ENCODE peak calls at places on chromosomes 13 and 19, in six cellular contexts. G is right cardiac atrium; S is thoracic aorta; X is tibial nerve; E is CD8-positive, alpha-beta T cell; A is hepatocyte. D is an unnamed sample. For H3K4me1, the result is how much of the 10 kb centered on the place peaks cover.

GRCh38 chr13:29073762-29074161 is 253.6 kb downstream of the MTUS2 start:
- DNase-seq in G (no peak), S (no peak), X (no peak), E (no peak), A (no peak), D (no peak)

GRCh38 chr13:39254606-39255005 is 216.3 kb downstream of the NHLRC3 start:
- DNase-seq in G (no peak), S (no peak), X (no peak), E (no peak), A (no peak), D (no peak)

GRCh38 chr13:33882804-33883203 is 64.9 kb downstream of the RFC3 start:
- DNase-seq in G (no peak), S (no peak), X (no peak), E (no peak), A (no peak), D (no peak)

GRCh38 chr13:40863723-40864122 is 74.3 kb downstream of the SLC25A15 start:
- DNase-seq in G (no peak), S (no peak), X (no peak), E (no peak), A (no peak), D (no peak)

GRCh38 chr19:45524575-45525129 is 17.4 kb downstream of the VASP start:
- DNase-seq in G (no peak), S (no peak), X (no peak), E (no peak), A (no peak), D (no peak)

GRCh38 chr13:96214804-96215445 is 125.0 kb downstream of the HS6ST3 start:
- DNase-seq in G (no peak), S (no peak), X (no peak), E (no peak), A (no peak), D (no peak)

GRCh38 chr13:82248713-82249112 is 1633.6 kb downstream of the SLITRK1 start:
- DNase-seq in G (no peak), S (no peak), X (no peak), E (no peak), A (no peak), D (no peak)

GRCh38 chr13:22744688-22745452 is 435.9 kb upstream of the SGCG start:
- DNase-seq in G (no peak), S (no peak), X (no peak), E (no peak), A (no peak), D (no peak)

GRCh38 chr13:32246468-32246867 is 68.7 kb downstream of the ZAR1L start:
- DNase-seq in G (peak), S (no peak), X (peak), E (no peak), A (peak), D (peak)

GRCh38 chr13:51806571-51806970 is 2.6 kb upstream of the DHRS12 start:
- DNase-seq in G (no peak), S (no peak), X (peak), E (no peak), A (no peak), D (peak)

GRCh38 chr13:75196112-75196855 is 285.7 kb downstream of the TBC1D4 start:
- DNase-seq in G (no peak), S (no peak), X (no peak), E (no peak), A (no peak), D (peak)

GRCh38 chr19:41323430-41324125 is 13.6 kb downstream of the CCDC97 start:
- DNase-seq in G (peak), S (peak), X (peak), E (no peak), A (peak), D (no peak)

GRCh38 chr19:35090795-35091214 is 24.8 kb upstream of the FXYD3 start:
- DNase-seq in G (no peak), S (no peak), X (no peak), E (no peak), A (no peak), D (no peak)

GRCh38 chr13:32947886-32948285 is 68.3 kb upstream of the KL start:
- DNase-seq in G (no peak), S (no peak), X (no peak), E (no peak), A (no peak), D (no peak)

GRCh38 chr13:44411841-44412240 is 38.2 kb downstream of the SERP2 start:
- DNase-seq in G (no peak), S (no peak), X (no peak), E (no peak), A (no peak), D (no peak)

GRCh38 chr19:6516659-6517291 is 14.1 kb upstream of the TNFSF9 start:
- DNase-seq in G (peak), S (peak), X (peak), E (peak), A (peak), D (peak)

GRCh38 chr13:50838701-50839100 is 4.8 kb downstream of the DLEU7 start:
- DNase-seq in G (peak), S (no peak), X (no peak), E (no peak), A (no peak), D (no peak)

GRCh38 chr13:99303863-99304521 is 3.2 kb downstream of the GPR183 start:
- DNase-seq in G (peak), S (no peak), X (no peak), E (no peak), A (no peak), D (no peak)

GRCh38 chr13:27203854-27204253 is 32.2 kb upstream of the USP12 start:
- DNase-seq in G (no peak), S (no peak), X (peak), E (no peak), A (no peak), D (peak)

GRCh38 chr19:37907735-37908066 is 693 bp downstream of the SIPA1L3 start:
- DNase-seq in G (no peak), S (no peak), X (no peak), E (no peak), A (no peak), D (no peak)

GRCh38 chr19:37906868-37907734 is at the start of gene SIPA1L3:
- DNase-seq in G (peak), S (peak), X (peak), E (peak), A (peak), D (peak)

GRCh38 chr19:37914908-37915307 is 7.9 kb downstream of the SIPA1L3 start:
- DNase-seq in G (no peak), S (no peak), X (no peak), E (no peak), A (no peak), D (no peak)

GRCh38 chr19:37905936-37906867 is at the start of gene WDR87:
- DNase-seq in G (no peak), S (no peak), X (no peak), E (peak), A (peak), D (no peak)

DNA sequence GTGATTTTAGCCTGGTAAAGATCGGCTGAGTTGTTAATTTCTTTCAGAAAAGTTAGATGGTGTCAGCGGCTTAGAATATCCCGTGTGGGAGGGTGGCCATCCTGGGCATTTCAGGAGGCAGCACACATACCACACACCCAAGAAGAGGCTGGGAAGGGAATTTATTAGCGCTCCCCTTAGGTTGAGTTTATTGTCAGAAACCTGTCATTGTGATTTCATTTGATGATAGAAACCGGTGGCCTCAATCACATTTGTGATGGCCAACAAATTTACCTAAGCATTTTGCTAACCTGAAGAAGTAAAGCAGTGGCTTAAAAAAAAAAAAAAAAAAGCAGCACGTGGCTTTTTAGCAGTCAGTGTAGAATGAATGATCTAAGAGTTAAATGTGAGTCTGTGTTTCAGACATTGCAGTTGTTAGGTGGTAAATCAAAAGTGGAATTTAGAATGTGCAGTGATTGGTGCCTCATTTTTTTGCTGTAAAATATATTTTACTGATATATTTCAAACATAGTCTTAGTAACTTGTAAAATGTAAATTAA is 2.7 kb downstream of the SIPA1L3 start:
- DNase-seq in G (no peak), S (no peak), X (no peak), E (no peak), A (no peak), D (no peak)
- H3K4me1 ChIP-seq in G (under half), S (under half), X (under half), E (under half), A (under half), D (under half)

DNA sequence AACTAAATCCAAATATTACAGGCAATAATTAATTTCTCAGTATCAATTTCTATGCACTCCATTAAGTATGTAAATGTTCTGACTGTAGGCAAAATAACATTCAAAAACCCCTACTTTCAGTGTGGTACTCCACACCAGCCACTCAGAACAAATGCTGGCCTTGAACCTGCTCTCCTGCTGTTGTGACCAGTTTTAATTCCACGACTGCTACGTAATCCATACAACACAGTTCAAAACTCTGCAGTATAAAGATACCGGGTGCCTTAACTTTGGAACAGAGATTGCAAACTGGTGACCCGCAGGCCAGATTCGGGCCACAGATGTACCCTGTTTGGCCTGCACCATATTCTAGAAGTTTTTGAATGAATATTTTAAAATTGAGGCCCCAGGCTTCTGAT is 30.4 kb downstream of the COL4A1 start:
- DNase-seq in G (no peak), S (no peak), X (no peak), E (no peak), A (no peak), D (no peak)
- H3K4me1 ChIP-seq in G (under half), S (half or more), X (under half), E (under half), A (under half), D (under half)

GRCh38 chr13:26061947-26062346 is 10.1 kb upstream of the SHISA2 start:
- DNase-seq in G (no peak), S (no peak), X (no peak), E (no peak), A (peak), D (peak)
- H3K4me1 ChIP-seq in G (under half), S (under half), X (under half), E (under half), A (under half), D (under half)

GRCh38 chr19:38712161-38712748 is 32.0 kb downstream of the CAPN12 start:
- DNase-seq in G (no peak), S (no peak), X (no peak), E (no peak), A (no peak), D (no peak)
- H3K4me1 ChIP-seq in G (under half), S (half or more), X (under half), E (under half), A (under half), D (under half)

GRCh38 chr19:2823646-2824045 is 4.0 kb downstream of the ZNF554 start:
- DNase-seq in G (peak), S (no peak), X (no peak), E (no peak), A (no peak), D (no peak)

GRCh38 chr19:2824129-2824528 is 4.5 kb downstream of the ZNF554 start:
- DNase-seq in G (no peak), S (no peak), X (no peak), E (no peak), A (no peak), D (no peak)

GRCh38 chr19:2822846-2823245 is 3.2 kb downstream of the ZNF554 start:
- DNase-seq in G (peak), S (no peak), X (no peak), E (no peak), A (no peak), D (no peak)

GRCh38 chr19:2827840-2828489 is 8.3 kb downstream of the ZNF554 start:
- DNase-seq in G (no peak), S (no peak), X (no peak), E (no peak), A (no peak), D (no peak)

DNA sequence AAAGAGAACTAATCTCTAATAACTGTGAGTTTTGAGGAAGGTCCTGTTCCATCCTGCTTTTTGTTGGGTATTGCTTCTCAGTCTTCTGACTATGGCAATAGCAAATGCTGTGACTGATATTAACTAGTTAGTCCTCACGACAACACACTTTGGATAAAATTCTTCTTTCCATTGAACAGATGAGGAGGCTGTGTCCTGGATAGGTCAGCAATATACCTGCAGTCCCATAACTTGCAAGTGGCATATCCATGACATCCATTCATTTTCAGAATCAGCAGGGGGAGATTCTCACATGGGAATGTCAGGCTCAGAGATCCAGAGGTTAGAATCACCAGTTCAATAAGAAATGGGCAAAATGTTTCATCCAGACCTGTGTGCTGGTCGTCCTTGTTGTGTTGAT is 7.4 kb downstream of the ZNF554 start:
- DNase-seq in G (no peak), S (no peak), X (no peak), E (no peak), A (no peak), D (no peak)
- H3K4me1 ChIP-seq in G (under half), S (under half), X (under half), E (under half), A (under half), D (under half)

DNA sequence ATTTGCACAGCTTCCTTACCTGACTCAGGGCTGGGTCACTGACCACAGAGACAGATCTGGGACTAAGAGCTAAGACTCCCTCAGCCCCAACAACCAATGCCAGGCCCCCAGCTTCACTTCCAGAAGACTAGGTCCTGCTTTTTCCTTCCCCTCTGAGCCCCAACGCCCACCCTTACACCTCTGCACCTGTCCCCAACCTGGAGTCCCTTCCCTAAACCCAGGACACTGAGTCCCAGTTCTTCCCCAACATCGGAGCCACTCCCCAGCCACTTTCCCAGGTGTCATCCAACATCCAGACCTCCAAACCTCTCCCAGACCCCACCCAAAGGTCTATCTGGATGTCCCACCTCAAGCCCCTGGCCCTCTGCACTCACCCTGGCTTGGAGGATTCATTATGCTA is 2.9 kb downstream of the FCER2 start:
- DNase-seq in G (peak), S (no peak), X (no peak), E (no peak), A (no peak), D (no peak)
- H3K4me1 ChIP-seq in G (under half), S (under half), X (under half), E (under half), A (under half), D (under half)

GRCh38 chr19:5098646-5099045 is 129.7 kb downstream of the KDM4B start:
- DNase-seq in G (no peak), S (no peak), X (no peak), E (no peak), A (no peak), D (no peak)
- H3K4me1 ChIP-seq in G (under half), S (under half), X (under half), E (under half), A (under half), D (under half)